ENCODE peak calls at places on chromosomes 2 and 18, in four cellular contexts. X is IMR-90, A is astrocyte of the spinal cord, G is heart right ventricle. T is an unnamed sample.

GRCh38 chr2:165293439-165294420 is 54.5 kb downstream of the SCN2A start:
- DNase-seq in G (peak; percentile 79), X (peak; percentile 87), A (peak; percentile 93), T (peak; percentile 87)

GRCh38 chr2:232802096-232802495 is 25.7 kb upstream of the KCNJ13 start:
- DNase-seq in A (no peak), G (no peak), X (no peak), T (no peak)

GRCh38 chr2:105950521-105951389 is 206.0 kb downstream of the NCK2 start:
- DNase-seq in G (peak; percentile 22), X (no peak), A (peak; percentile 3), T (no peak)

GRCh38 chr2:130972410-130972809 is 120.8 kb downstream of the FAM168B start:
- DNase-seq in G (no peak), X (no peak), A (peak; percentile 30), T (no peak)

GRCh38 chr2:10382313-10383061 is 65.6 kb downstream of the ODC1 start:
- DNase-seq in X (no peak), A (no peak), G (no peak), T (no peak)

GRCh38 chr2:221943078-221943810 is 355.6 kb downstream of the PAX3 start:
- DNase-seq in X (peak; percentile 1), G (no peak), A (peak; percentile 86), T (peak; percentile 85)

GRCh38 chr18:72086421-72086820 is 457.7 kb downstream of the CBLN2 start:
- DNase-seq in A (peak; percentile 50), X (no peak), G (no peak), T (peak; percentile 33)

GRCh38 chr2:70192516-70192915 is 1.7 kb upstream of the C2orf42 start:
- DNase-seq in X (no peak), G (no peak), A (no peak), T (no peak)

GRCh38 chr2:218399391-218400166 is at the start of gene CTDSP1:
- DNase-seq in G (peak; percentile 98), X (peak; percentile 96), A (peak; percentile 97), T (peak; percentile 96)

GRCh38 chr2:8216397-8216796 is 465.5 kb upstream of the ID2 start:
- DNase-seq in A (no peak), X (no peak), G (no peak), T (peak; percentile 48)

GRCh38 chr2:223712642-223713041 is 110.5 kb upstream of the SCG2 start:
- DNase-seq in A (no peak), X (no peak), G (no peak), T (no peak)

GRCh38 chr2:43192039-43192438 is 34.4 kb downstream of the ZFP36L2 start:
- DNase-seq in A (no peak), G (no peak), X (no peak), T (no peak)

GRCh38 chr2:149040451-149040850 is 2.0 kb downstream of the LYPD6B start:
- DNase-seq in X (no peak), G (no peak), A (no peak), T (peak; percentile 15)

GRCh38 chr2:46943881-46944798 is 28.5 kb upstream of the MCFD2 start:
- DNase-seq in A (no peak), G (no peak), X (no peak), T (no peak)

GRCh38 chr2:71783815-71784214 is 330.5 kb downstream of the DYSF start:
- DNase-seq in X (no peak), A (no peak), G (no peak), T (no peak)

GRCh38 chr2:24984912-24985311 is 13.2 kb upstream of the DNAJC27 start:
- DNase-seq in A (peak; percentile 45), G (peak; percentile 81), X (peak; percentile 27), T (peak; percentile 11)

GRCh38 chr2:173101687-173102086 is 26.0 kb downstream of the MAP3K20 start:
- DNase-seq in G (no peak), X (peak; percentile 76), A (no peak), T (peak; percentile 87)

GRCh38 chr2:98720286-98720685 is 10.6 kb downstream of the MGAT4A start:
- DNase-seq in G (no peak), X (no peak), A (no peak), T (no peak)

GRCh38 chr2:222903234-222904220 is 42.7 kb downstream of the ACSL3 start:
- DNase-seq in X (peak; percentile 73), A (peak; percentile 69), G (peak; percentile 24), T (peak; percentile 71)

GRCh38 chr2:215002500-215002899 is 135.9 kb downstream of the ABCA12 start:
- DNase-seq in A (peak; percentile 67), X (peak; percentile 46), G (peak; percentile 10), T (peak; percentile 47)

GRCh38 chr2:48356701-48357322 is 173.1 kb upstream of the STON1 start:
- DNase-seq in G (no peak), A (peak; percentile 77), X (peak; percentile 73), T (no peak)

GRCh38 chr2:222142027-222142426 is 156.8 kb downstream of the PAX3 start:
- DNase-seq in A (peak; percentile 74), X (no peak), G (no peak), T (no peak)

GRCh38 chr18:57738078-57738477 is 65.0 kb downstream of the ATP8B1 start:
- DNase-seq in G (no peak), X (no peak), A (no peak), T (peak; percentile 46)

GRCh38 chr2:135149251-135149650 is 97.2 kb downstream of the RAB3GAP1 start:
- DNase-seq in A (peak; percentile 19), X (peak; percentile 69), G (no peak), T (peak; percentile 69)

GRCh38 chr2:6937157-6937556 is 19.9 kb downstream of the RNF144A start:
- DNase-seq in G (no peak), A (no peak), X (no peak), T (no peak)

GRCh38 chr2:190809139-190809764 is 71.4 kb upstream of the GLS start:
- DNase-seq in A (no peak), X (no peak), G (no peak), T (no peak)

GRCh38 chr2:177633910-177634294 is 241.3 kb downstream of the AGPS start:
- DNase-seq in A (no peak), G (peak; percentile 24), X (no peak), T (no peak)

GRCh38 chr18:50468802-50469201 is 91.1 kb upstream of the MAPK4 start:
- DNase-seq in G (no peak), A (no peak), X (no peak), T (no peak)

GRCh38 chr2:10526281-10526680 is 78.2 kb upstream of the ODC1 start:
- DNase-seq in A (no peak), X (no peak), G (no peak), T (no peak)

GRCh38 chr2:1967242-1968210 is 223.2 kb upstream of the PXDN start:
- DNase-seq in X (no peak), A (peak; percentile 25), G (no peak), T (no peak)

GRCh38 chr2:156476516-156477206 is 40.5 kb downstream of the GPD2 start:
- DNase-seq in X (peak; percentile 74), A (peak; percentile 81), G (no peak), T (peak; percentile 68)

GRCh38 chr2:134360750-134361487 is 107.0 kb downstream of the MGAT5 start:
- DNase-seq in X (no peak), G (peak; percentile 53), A (no peak), T (no peak)

GRCh38 chr2:191041418-191042161 is 27.6 kb upstream of the STAT1 start:
- DNase-seq in A (peak; percentile 16), X (no peak), G (no peak), T (peak; percentile 77)

DNA sequence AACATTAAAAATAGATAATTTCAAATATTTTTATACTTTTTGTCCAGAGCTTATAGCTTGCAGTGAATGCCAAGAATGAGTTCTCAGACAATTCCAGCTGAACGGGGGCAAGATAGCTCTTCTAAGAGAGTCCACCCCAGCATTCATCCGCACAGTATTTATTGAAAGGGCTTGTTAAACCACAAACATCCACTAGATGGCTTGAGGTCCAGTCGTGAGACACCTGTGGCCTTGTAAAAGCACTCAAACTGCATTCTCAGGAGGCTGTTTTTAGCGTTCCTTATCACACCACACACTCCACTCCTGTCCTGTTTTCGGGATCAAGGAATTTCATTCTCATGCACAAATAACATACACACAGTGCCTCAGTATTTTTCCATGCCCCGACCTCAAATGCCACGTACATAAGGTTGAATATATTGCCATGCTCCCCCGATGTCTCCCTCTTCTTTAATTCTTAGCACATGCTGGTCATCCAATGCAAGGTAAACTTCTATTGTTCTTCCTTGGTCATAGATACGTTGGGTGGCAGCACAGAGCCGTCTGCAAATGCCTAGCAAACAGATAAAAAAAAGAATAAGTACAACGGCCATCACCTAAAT is 47.4 kb downstream of the DNAJC10 start:
- DNase-seq in X (peak; percentile 43), A (peak; percentile 62), G (peak; percentile 15), T (peak; percentile 52)
- TF ChIP-seq CTCF in X (peak; percentile 50), A (peak; percentile 69), G (peak; percentile 65), T (peak; percentile 54)

GRCh38 chr2:231393149-231394131 is 2.1 kb upstream of the B3GNT7 start:
- DNase-seq in X (no peak), A (no peak), G (no peak), T (no peak)

GRCh38 chr2:231394201-231395141 is 1.0 kb upstream of the B3GNT7 start:
- DNase-seq in X (no peak), G (no peak), A (no peak), T (no peak)

GRCh38 chr2:231396058-231396821 is 730 bp downstream of the B3GNT7 start:
- DNase-seq in A (no peak), X (no peak), G (no peak), T (no peak)

GRCh38 chr2:231397011-231397927 is 1.8 kb downstream of the B3GNT7 start:
- DNase-seq in G (no peak), A (no peak), X (no peak), T (no peak)

GRCh38 chr2:231395188-231396057 is at the start of gene B3GNT7:
- DNase-seq in X (no peak), A (no peak), G (no peak), T (no peak)
- H3K4me3 ChIP-seq in X (peak within 1 kb of the TSS; percentile 15), A (peak within 1 kb of the TSS; percentile 23), G (peak within 1 kb of the TSS; percentile 50), T (no peak within 1 kb of the TSS)

GRCh38 chr18:21457179-21457535 is 143.3 kb downstream of the ESCO1 start:
- DNase-seq in X (peak; percentile 9), A (peak; percentile 8), G (no peak), T (no peak)
- TF ChIP-seq CTCF in X (no peak), A (no peak), G (no peak), T (no peak)

GRCh38 chr2:45778720-45779171 is 127.3 kb downstream of the PRKCE start:
- DNase-seq in G (peak; percentile 70), A (peak; percentile 48), X (peak; percentile 63), T (peak; percentile 78)
- H3K4me3 ChIP-seq in G (no peak overlapping the region), A (no peak overlapping the region), X (no peak overlapping the region), T (no peak overlapping the region)

DNA sequence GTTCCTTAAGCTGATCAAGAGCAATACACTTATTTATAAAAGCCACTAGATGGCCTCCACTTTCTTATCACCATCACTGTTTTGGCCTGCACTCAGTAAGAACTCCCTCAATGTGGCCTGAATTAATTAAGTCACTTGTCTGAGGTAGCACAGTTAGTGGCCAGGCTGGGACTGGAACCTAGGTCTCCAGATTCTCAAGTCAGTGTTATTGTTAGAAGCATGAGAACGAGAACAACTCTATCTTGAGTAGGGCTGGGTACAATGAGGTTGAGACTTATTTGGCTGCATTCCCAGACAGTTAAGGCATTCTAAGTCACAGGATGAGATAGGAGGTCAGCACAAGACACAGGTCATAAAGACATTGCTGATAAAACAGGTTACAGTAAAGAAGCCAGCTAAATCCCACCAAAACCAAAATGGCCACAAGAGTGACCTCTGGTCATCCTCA is 115.8 kb downstream of the SS18 start:
- DNase-seq in A (no peak), X (no peak), G (no peak), T (no peak)
- TF ChIP-seq CTCF in A (no peak), X (no peak), G (no peak), T (no peak)

DNA sequence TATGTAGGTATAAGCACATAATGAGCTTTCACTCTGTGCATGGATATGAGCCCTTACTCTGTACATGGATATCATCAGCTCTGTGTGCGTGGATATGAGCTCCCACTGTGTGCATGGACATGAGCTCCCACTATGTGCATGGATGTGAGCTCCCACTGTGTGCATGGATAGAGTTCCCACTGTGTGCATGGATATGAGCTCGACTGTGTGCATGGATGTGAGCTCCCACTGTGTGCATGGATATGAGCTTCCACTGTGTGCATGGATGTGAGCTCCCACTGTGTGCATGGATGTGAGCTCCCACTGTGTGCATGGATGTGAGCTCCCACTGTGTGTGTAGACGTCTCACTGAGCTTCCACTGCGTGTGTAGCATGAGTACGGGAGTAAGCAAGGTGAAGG is 149.3 kb upstream of the ALKAL2 start:
- DNase-seq in A (no peak), G (no peak), X (no peak), T (no peak)
- H3K4me3 ChIP-seq in A (no peak overlapping the region), G (no peak overlapping the region), X (no peak overlapping the region), T (no peak overlapping the region)